ENCODE peak calls at places on chromosome 16, in five cellular contexts. I is activated CD8-positive, alpha-beta T cell treated with anti-CD3 and anti-CD28 coated beads, Interleukin-2, amount 10 ng/mL, durations not matched to agents 7 days and 5 days; R is T-helper 1 cell; E is NCI-H1105; M is AG10803. B is an unnamed sample.

GRCh38 chr16:22814330-22815105 is 556 bp downstream of the HS3ST2 start:
- DNase-seq in E (no peak), R (no peak), M (no peak), I (no peak), B (no peak)

GRCh38 chr16:64417711-64418227 is 704.1 kb downstream of the CDH11 start:
- DNase-seq in E (no peak), I (no peak), M (peak), R (no peak), B (peak)

GRCh38 chr16:85916141-85916890 is 17.4 kb downstream of the IRF8 start:
- DNase-seq in E (no peak), I (no peak), M (no peak), R (no peak), B (no peak)

GRCh38 chr16:59188029-59188428 is 453.9 kb upstream of the GOT2 start:
- DNase-seq in R (no peak), I (no peak), M (no peak), E (no peak), B (no peak)

GRCh38 chr16:85573696-85574641 is 39.2 kb upstream of the GSE1 start:
- DNase-seq in M (peak), E (no peak), I (no peak), R (no peak), B (no peak)

GRCh38 chr16:5619314-5619713 is 521.7 kb upstream of the EEF2KMT start:
- DNase-seq in I (no peak), M (no peak), R (no peak), E (no peak), B (no peak)

GRCh38 chr16:83802559-83802958 is 5.2 kb upstream of the HSBP1 start:
- DNase-seq in I (no peak), R (no peak), M (no peak), E (no peak), B (no peak)

GRCh38 chr16:593406-593805 is 3.5 kb downstream of the RAB40C start:
- DNase-seq in I (no peak), E (no peak), M (no peak), R (no peak), B (no peak)

GRCh38 chr16:74291577-74292208 is 4.9 kb upstream of the PSMD7 start:
- DNase-seq in R (no peak), I (no peak), M (peak), E (no peak), B (no peak)

GRCh38 chr16:80167657-80168056 is 373.1 kb upstream of the DYNLRB2 start:
- DNase-seq in R (no peak), E (peak), I (no peak), M (no peak), B (no peak)

GRCh38 chr16:78437352-78437968 is 338.0 kb downstream of the WWOX start:
- DNase-seq in M (peak), I (peak), R (peak), E (no peak), B (no peak)

GRCh38 chr16:78505544-78506371 is 406.3 kb downstream of the WWOX start:
- DNase-seq in E (no peak), I (no peak), M (peak), R (no peak), B (no peak)

B was measured in AG09309.